ENCODE peak calls at places on chromosomes 3 and 15, in four cellular contexts. B is RWPE1, O is activated gamma-delta T cell treated with Interleukin-2 at 50 U/mL for 16 hours, W is Ammon's horn. L is an unnamed sample.

GRCh38 chr15:87743557-87743956 is 513.0 kb downstream of the NTRK3 start:
- DNase-seq in O (no peak), W (no peak), B (no peak), L (no peak)

GRCh38 chr15:71079208-71080044 is 35.8 kb upstream of the THSD4 start:
- DNase-seq in B (peak; percentile 42), W (no peak), O (no peak), L (no peak)

GRCh38 chr15:100043069-100043641 is 298.6 kb downstream of the ADAMTS17 start:
- DNase-seq in O (no peak), W (no peak), B (peak; percentile 80), L (no peak)

GRCh38 chr15:50906954-50907865 is 1.3 kb upstream of the AP4E1 start:
- DNase-seq in O (peak; percentile 60), B (no peak), W (no peak), L (peak; percentile 76)

GRCh38 chr3:184524981-184525336 is 36.6 kb upstream of the EPHB3 start:
- DNase-seq in W (no peak), O (no peak), B (no peak), L (no peak)

GRCh38 chr15:63870403-63871209 is 36.9 kb upstream of the HERC1 start:
- DNase-seq in W (no peak), O (no peak), B (peak; percentile 70), L (no peak)

GRCh38 chr3:180278583-180279188 is 241.9 kb upstream of the PEX5L start:
- DNase-seq in W (peak; percentile 11), O (no peak), B (no peak), L (no peak)

GRCh38 chr15:40161693-40162401 is 978 bp downstream of the BUB1B start:
- DNase-seq in W (no peak), O (no peak), B (no peak), L (no peak)

GRCh38 chr3:60131607-60132006 is 1081.8 kb upstream of the CFAP20DC start:
- DNase-seq in W (no peak), B (no peak), O (no peak), L (no peak)

GRCh38 chr3:15241341-15241740 is 35.3 kb downstream of the CAPN7 start:
- DNase-seq in W (no peak), B (peak; percentile 8), O (peak; percentile 33), L (peak; percentile 39)